ENCODE peak calls at places on chromosomes 16 and 17, in five cellular contexts. F, U, A, K and O are unnamed samples.
A peak's percentile ranks its signal among the peaks of the same experiment; 100 is the strongest.

GRCh38 chr17:14621826-14622621 is 321.1 kb downstream of the HS3ST3B1 start:
- DNase-seq in F (no peak), U (no peak), A (no peak), K (no peak), O (no peak)

GRCh38 chr16:2953706-2954105 is 10.4 kb upstream of the KREMEN2 start:
- DNase-seq in F (no peak), U (no peak), A (no peak), K (no peak), O (no peak)

GRCh38 chr17:65231662-65232335 is 94.6 kb downstream of the RGS9 start:
- DNase-seq in F (peak; percentile 85), U (peak; percentile 39), A (peak; percentile 72), K (peak; percentile 76), O (peak; percentile 38)

GRCh38 chr17:2796164-2797140 is at the start of gene RAP1GAP2:
- DNase-seq in F (no peak), U (peak; percentile 42), A (no peak), K (no peak), O (peak; percentile 19)

GRCh38 chr16:54923988-54924387 is 6.7 kb upstream of the IRX5 start:
- DNase-seq in F (no peak), U (no peak), A (no peak), K (no peak), O (no peak)

GRCh38 chr16:53537591-53537990 is 34.6 kb upstream of the AKTIP start:
- DNase-seq in F (no peak), U (no peak), A (no peak), K (no peak), O (no peak)

GRCh38 chr17:48352630-48353029 is 77.4 kb downstream of the SKAP1 start:
- DNase-seq in F (no peak), U (no peak), A (no peak), K (no peak), O (no peak)

GRCh38 chr17:40848583-40849235 is 18.3 kb downstream of the KRT12 start:
- DNase-seq in F (no peak), U (no peak), A (no peak), K (no peak), O (no peak)

GRCh38 chr17:74892974-74893911 is at the start of gene FADS6:
- DNase-seq in F (no peak), U (no peak), A (no peak), K (no peak), O (no peak)

GRCh38 chr16:53711390-53711789 is 7.4 kb downstream of the FTO start:
- DNase-seq in F (no peak), U (no peak), A (no peak), K (no peak), O (no peak)

GRCh38 chr17:47687748-47688147 is 6.2 kb upstream of the TBKBP1 start:
- DNase-seq in F (no peak), U (peak; percentile 35), A (no peak), K (no peak), O (peak; percentile 33)

GRCh38 chr17:4796550-4796915 is 569 bp downstream of the PSMB6 start:
- DNase-seq in F (peak; percentile 52), U (no peak), A (peak; percentile 64), K (no peak), O (no peak)

GRCh38 chr16:47470810-47471209 is 9.7 kb downstream of the PHKB start:
- DNase-seq in F (peak; percentile 50), U (no peak), A (no peak), K (no peak), O (no peak)

GRCh38 chr16:3070608-3071111 is 5.2 kb downstream of the IL32 start:
- DNase-seq in F (no peak), U (no peak), A (no peak), K (no peak), O (no peak)

GRCh38 chr17:1055751-1056645 is 59.1 kb downstream of the TIMM22 start:
- DNase-seq in F (peak; percentile 81), U (peak; percentile 81), A (peak; percentile 71), K (no peak), O (peak; percentile 70)

GRCh38 chr16:78973041-78973440 is 627.5 kb downstream of the MAF start:
- DNase-seq in F (peak; percentile 30), U (no peak), A (no peak), K (no peak), O (no peak)

GRCh38 chr16:85573045-85573695 is 40.0 kb upstream of the GSE1 start:
- DNase-seq in F (no peak), U (no peak), A (no peak), K (no peak), O (no peak)

GRCh38 chr17:3594056-3594810 is 15.0 kb downstream of the TRPV1 start:
- DNase-seq in F (peak; percentile 42), U (peak; percentile 58), A (no peak), K (no peak), O (peak; percentile 52)

GRCh38 chr17:22128723-22129122 is 436.4 kb downstream of the KCNJ18 start:
- DNase-seq in F (no peak), U (no peak), A (no peak), K (peak; percentile 25), O (no peak)

GRCh38 chr16:87560428-87561199 is 41.7 kb upstream of the JPH3 start:
- DNase-seq in F (no peak), U (no peak), A (peak; percentile 55), K (peak; percentile 47), O (no peak)

GRCh38 chr17:35030780-35031179 is 32.7 kb downstream of the RFFL start:
- DNase-seq in F (no peak), U (no peak), A (no peak), K (no peak), O (no peak)

GRCh38 chr17:29789186-29790170 is 140.6 kb downstream of the SSH2 start:
- DNase-seq in F (no peak), U (no peak), A (no peak), K (no peak), O (no peak)

GRCh38 chr17:50087246-50087911 is 7.8 kb upstream of the PDK2 start:
- DNase-seq in F (peak; percentile 68), U (peak; percentile 40), A (peak; percentile 86), K (peak; percentile 68), O (peak; percentile 30)

GRCh38 chr16:370443-370842 is at the start of gene MRPL28:
- DNase-seq in F (peak; percentile 97), U (peak; percentile 96), A (peak; percentile 90), K (peak; percentile 87), O (peak; percentile 95)

GRCh38 chr17:7852262-7852670 is 2.6 kb upstream of the TMEM88 start:
- DNase-seq in F (no peak), U (no peak), A (no peak), K (no peak), O (no peak)

GRCh38 chr17:42953669-42954068 is 10.6 kb downstream of the AARSD1 start:
- DNase-seq in F (no peak), U (no peak), A (no peak), K (no peak), O (no peak)

GRCh38 chr17:11720816-11721215 is 122.5 kb downstream of the DNAH9 start:
- DNase-seq in F (no peak), U (no peak), A (no peak), K (no peak), O (no peak)

GRCh38 chr17:78774456-78774855 is 7.6 kb downstream of the CYTH1 start:
- DNase-seq in F (no peak), U (no peak), A (no peak), K (no peak), O (no peak)

GRCh38 chr16:51880776-51881175 is 666.2 kb downstream of the TOX3 start:
- DNase-seq in F (no peak), U (no peak), A (no peak), K (peak; percentile 75), O (no peak)

GRCh38 chr16:23754594-23755483 is at the start of gene CHP2:
- DNase-seq in F (peak; percentile 6), U (no peak), A (no peak), K (no peak), O (no peak)

GRCh38 chr17:45430738-45431530 is 1.7 kb downstream of the ARHGAP27 start:
- DNase-seq in F (no peak), U (no peak), A (no peak), K (no peak), O (no peak)

GRCh38 chr16:85151603-85152413 is 39.5 kb upstream of the CIBAR2 start:
- DNase-seq in F (no peak), U (peak; percentile 39), A (no peak), K (peak; percentile 95), O (peak; percentile 52)

GRCh38 chr16:83619381-83620150 is 188.2 kb upstream of the HSBP1 start:
- DNase-seq in F (no peak), U (no peak), A (no peak), K (no peak), O (no peak)

GRCh38 chr17:3972931-3973330 is 8.7 kb upstream of the ATP2A3 start:
- DNase-seq in F (no peak), U (no peak), A (no peak), K (no peak), O (no peak)

GRCh38 chr16:2894231-2894630 is 11.2 kb downstream of the FLYWCH2 start:
- DNase-seq in F (no peak), U (no peak), A (no peak), K (no peak), O (no peak)

GRCh38 chr17:64094412-64094811 is 35.5 kb downstream of the ERN1 start:
- DNase-seq in F (no peak), U (no peak), A (no peak), K (no peak), O (no peak)

GRCh38 chr17:42937712-42938596 is 26.3 kb downstream of the AARSD1 start:
- DNase-seq in F (peak; percentile 73), U (peak; percentile 53), A (peak; percentile 66), K (peak; percentile 48), O (peak; percentile 49)

GRCh38 chr17:4657678-4658077 is 16.2 kb upstream of the ALOX15 start:
- DNase-seq in F (no peak), U (no peak), A (no peak), K (no peak), O (no peak)

GRCh38 chr16:75385507-75386152 is 47.7 kb downstream of the CFDP1 start:
- DNase-seq in F (peak; percentile 80), U (no peak), A (no peak), K (peak; percentile 76), O (peak; percentile 64)